ENCODE peak calls at places on chromosomes 7 and 10, in five cellular contexts. G is colonic mucosa, X is choroid plexus epithelial cell, R is breast epithelium, M is AG09319. Z is an unnamed sample.

GRCh38 chr10:110898391-110898790 is 20.6 kb downstream of the BBIP1 start:
- DNase-seq in R (no peak), M (no peak), G (no peak), X (no peak), Z (no peak)

GRCh38 chr10:5585517-5586222 is 60.9 kb downstream of the CALML3 start:
- DNase-seq in G (no peak), X (no peak), M (no peak), R (no peak), Z (no peak)

GRCh38 chr10:44068716-44069482 is 316.0 kb downstream of the CXCL12 start:
- DNase-seq in X (no peak), G (no peak), R (no peak), M (no peak), Z (no peak)

GRCh38 chr10:131126321-131127121 is 185.0 kb downstream of the TCERG1L start:
- DNase-seq in X (no peak), G (no peak), R (peak; percentile 18), M (no peak), Z (no peak)

GRCh38 chr7:82572195-82572880 is 128.8 kb upstream of the CACNA2D1 start:
- DNase-seq in M (peak; percentile 63), G (peak; percentile 87), X (peak; percentile 92), R (peak; percentile 74), Z (peak; percentile 33)

GRCh38 chr7:20217193-20217948 is at the start of gene MACC1:
- DNase-seq in G (peak; percentile 85), M (no peak), R (peak; percentile 82), X (no peak), Z (no peak)

GRCh38 chr7:47724335-47724982 is 142.5 kb upstream of the TNS3 start:
- DNase-seq in X (peak; percentile 95), G (no peak), M (peak; percentile 60), R (no peak), Z (no peak)

GRCh38 chr7:75534727-75535307 is 42.7 kb downstream of the SPDYE5 start:
- DNase-seq in R (no peak), G (no peak), X (peak; percentile 74), M (peak; percentile 8), Z (no peak)

GRCh38 chr10:78384021-78384420 is 350.4 kb downstream of the RPS24 start:
- DNase-seq in X (no peak), R (no peak), G (no peak), M (no peak), Z (no peak)

GRCh38 chr7:128103498-128104108 is 72.4 kb upstream of the LRRC4 start:
- DNase-seq in R (no peak), G (no peak), M (no peak), X (peak; percentile 56), Z (no peak)

GRCh38 chr7:125090596-125090995 is 161.0 kb upstream of the POT1 start:
- DNase-seq in R (no peak), G (no peak), X (peak; percentile 5), M (no peak), Z (no peak)

GRCh38 chr7:155660758-155661093 is 16.3 kb downstream of the RBM33 start:
- DNase-seq in G (no peak), R (no peak), M (no peak), X (no peak), Z (no peak)

GRCh38 chr7:78704504-78704903 is 749.0 kb downstream of the MAGI2 start:
- DNase-seq in G (no peak), X (no peak), M (no peak), R (no peak), Z (no peak)

GRCh38 chr7:27198138-27198841 is 1.6 kb downstream of the HOXA13 start:
- DNase-seq in R (no peak), M (no peak), X (no peak), G (peak; percentile 38), Z (no peak)

GRCh38 chr7:116999316-116999715 is 46.0 kb downstream of the ST7 start:
- DNase-seq in X (peak; percentile 85), M (no peak), R (no peak), G (no peak), Z (no peak)

GRCh38 chr7:37377231-37377630 is 71.4 kb downstream of the ELMO1 start:
- DNase-seq in R (no peak), M (no peak), X (no peak), G (no peak), Z (no peak)

GRCh38 chr10:12195603-12196506 is at the start of the genes CDC123 and NUDT5:
- DNase-seq in M (peak; percentile 59), X (peak; percentile 93), R (peak; percentile 74), G (peak; percentile 92), Z (peak; percentile 73)
- TF ChIP-seq CTCF in M (no peak), X (no peak), R (no peak), G (no peak), Z (no peak)

GRCh38 chr7:104272767-104273384 is 55.5 kb upstream of the LHFPL3 start:
- DNase-seq in G (peak; percentile 20), R (no peak), X (peak; percentile 77), M (no peak), Z (no peak)
- TF ChIP-seq CTCF in G (peak; percentile 56), R (no peak), X (peak; percentile 72), M (peak; percentile 56), Z (peak; percentile 77)

DNA sequence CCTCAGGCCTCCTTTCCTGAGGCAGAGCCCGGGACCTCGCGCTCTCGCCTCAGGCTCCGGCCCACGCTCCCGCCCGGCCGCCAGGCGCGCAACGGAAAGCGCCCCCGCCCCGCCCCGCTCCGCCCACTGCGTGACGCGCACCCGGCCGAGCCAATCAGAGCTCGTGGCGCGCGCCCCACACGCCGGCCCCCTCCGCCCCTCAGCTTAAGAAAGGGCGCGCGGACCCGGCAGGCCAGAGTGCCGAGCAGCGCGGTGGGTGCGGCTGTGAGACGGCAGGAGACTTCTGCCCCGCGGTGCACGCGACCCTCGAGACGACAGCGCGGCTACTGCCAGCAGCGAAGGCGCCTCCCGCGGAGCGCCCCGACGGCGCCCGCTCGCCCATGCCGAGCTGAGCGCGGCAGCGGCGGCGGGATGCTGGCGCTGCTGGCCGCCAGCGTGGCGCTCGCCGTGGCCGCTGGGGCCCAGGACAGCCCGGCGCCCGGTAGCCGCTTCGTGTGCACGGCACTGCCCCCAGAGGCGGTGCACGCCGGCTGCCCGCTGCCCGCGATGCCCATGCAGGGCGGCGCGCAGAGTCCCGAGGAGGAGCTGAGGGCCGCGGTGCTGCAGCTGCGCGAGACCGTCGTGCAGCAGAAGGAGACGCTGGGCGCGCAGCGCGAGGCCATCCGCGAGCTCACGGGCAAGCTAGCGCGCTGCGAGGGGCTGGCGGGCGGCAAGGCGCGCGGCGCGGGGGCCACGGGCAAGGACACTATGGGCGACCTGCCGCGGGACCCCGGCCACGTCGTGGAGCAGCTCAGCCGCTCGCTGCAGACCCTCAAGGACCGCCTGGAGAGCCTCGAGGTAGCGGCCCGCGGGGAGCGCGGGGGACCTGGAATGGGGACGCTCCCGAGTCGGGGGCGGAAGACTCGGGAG is at the start of gene NPTX2:
- DNase-seq in R (no peak), G (peak; percentile 45), X (no peak), M (no peak), Z (peak; percentile 83)
- TF ChIP-seq CTCF in R (no peak), G (no peak), X (no peak), M (no peak), Z (no peak)

GRCh38 chr10:102009801-102010425 is 46.1 kb downstream of the ARMH3 start:
- DNase-seq in X (peak; percentile 97), G (peak; percentile 49), M (peak; percentile 77), R (peak; percentile 45), Z (no peak)
- TF ChIP-seq CTCF in X (peak; percentile 100), G (peak; percentile 86), M (peak; percentile 100), R (peak; percentile 91), Z (peak; percentile 99)

DNA sequence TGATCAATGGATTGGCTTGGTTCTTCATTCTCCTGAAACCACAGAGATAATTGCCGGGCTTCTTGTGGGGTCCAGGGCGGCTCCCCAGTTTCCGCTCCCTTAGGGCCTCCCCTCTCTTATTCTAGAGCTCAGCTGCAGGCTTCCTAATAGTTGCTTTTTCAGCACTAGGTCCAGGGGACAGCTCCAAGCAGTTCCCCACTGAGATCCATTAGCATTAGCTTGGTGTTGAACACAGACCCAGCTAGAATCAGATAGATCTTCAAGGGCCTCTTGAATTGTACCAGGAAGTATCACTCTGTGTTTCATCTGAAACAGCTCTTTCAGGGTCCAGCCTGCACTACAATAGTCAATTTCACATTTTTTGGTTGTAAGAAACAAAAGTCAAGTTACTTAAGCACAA is 238.7 kb downstream of the SEC23IP start:
- DNase-seq in G (peak; percentile 18), M (no peak), R (no peak), X (peak; percentile 35), Z (no peak)
- TF ChIP-seq CTCF in G (no peak), M (no peak), R (no peak), X (no peak), Z (no peak)

GRCh38 chr10:71828702-71829101 is 22.3 kb downstream of the PSAP start:
- DNase-seq in M (no peak), R (no peak), X (no peak), G (no peak), Z (no peak)

GRCh38 chr10:71827828-71828227 is 23.2 kb downstream of the PSAP start:
- DNase-seq in X (no peak), R (no peak), M (no peak), G (no peak), Z (no peak)

GRCh38 chr10:71823356-71823755 is 27.7 kb downstream of the PSAP start:
- DNase-seq in M (no peak), R (no peak), X (no peak), G (no peak), Z (no peak)

GRCh38 chr10:71821909-71822763 is 28.9 kb downstream of the PSAP start:
- DNase-seq in G (no peak), M (no peak), R (no peak), X (no peak), Z (no peak)

DNA sequence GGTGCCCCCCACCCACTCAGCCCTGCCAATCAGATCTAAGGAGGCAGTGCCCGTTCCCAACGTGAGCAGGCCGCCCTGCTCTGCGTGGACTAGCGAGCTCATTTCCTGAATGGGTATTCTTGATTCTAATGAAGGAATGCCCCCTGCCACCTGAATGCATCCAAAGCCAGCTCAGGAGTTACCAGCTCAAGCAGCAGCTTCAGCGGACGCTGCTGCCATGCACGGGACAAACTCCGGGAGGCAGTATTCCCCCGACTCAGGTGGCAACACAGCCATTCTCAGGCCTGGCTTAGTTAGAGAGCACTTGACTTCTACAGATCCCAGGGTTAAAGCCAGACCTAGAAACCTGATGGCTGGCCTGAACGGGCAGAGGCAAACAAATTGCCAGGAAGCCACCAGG is 25.8 kb downstream of the PSAP start:
- DNase-seq in G (no peak), R (no peak), M (no peak), X (no peak), Z (no peak)
- TF ChIP-seq CTCF in G (no peak), R (no peak), M (no peak), X (peak; percentile 9), Z (no peak)

GRCh38 chr7:88357295-88357694 is 50.6 kb upstream of the STEAP4 start:
- DNase-seq in R (no peak), X (peak; percentile 33), G (peak; percentile 28), M (no peak), Z (no peak)
- TF ChIP-seq CTCF in R (peak; percentile 22), X (peak; percentile 57), G (peak; percentile 20), M (peak; percentile 33), Z (no peak)

GRCh38 chr7:29193316-29194205 is 1.0 kb upstream of the CHN2 start:
- DNase-seq in R (no peak), G (peak; percentile 35), X (no peak), M (no peak), Z (no peak)

GRCh38 chr7:29192811-29193210 is 1.8 kb upstream of the CHN2 start:
- DNase-seq in X (no peak), G (no peak), M (no peak), R (no peak), Z (no peak)

GRCh38 chr7:29194594-29195417 is at the start of gene CHN2:
- DNase-seq in M (no peak), R (no peak), X (no peak), G (peak; percentile 76), Z (no peak)

GRCh38 chr7:29192284-29192683 is 2.3 kb upstream of the CHN2 start:
- DNase-seq in X (no peak), M (no peak), R (no peak), G (no peak), Z (no peak)

GRCh38 chr7:29194206-29194593 is 375 bp upstream of the CHN2 start:
- DNase-seq in G (peak; percentile 31), M (no peak), R (no peak), X (no peak), Z (no peak)
- TF ChIP-seq CTCF in G (no peak), M (no peak), R (no peak), X (no peak), Z (no peak)